ENCODE peak calls at places on chromosomes 3 and 15, in five cellular contexts. W is NCI-H1105; X is nucleus accumbens; V is hepatocyte; M is stimulated activated naive CD4-positive, alpha-beta T cell treated with Interleukin-2 at 50 U/mL for 16 hours. L is an unnamed sample.

GRCh38 chr3:166013073-166013679 is 176.0 kb upstream of the BCHE start:
- DNase-seq in W (peak), X (no peak), V (peak), M (no peak), L (no peak)

GRCh38 chr3:129605593-129606521 is 619 bp downstream of the PLXND1 start:
- DNase-seq in W (peak), X (no peak), V (peak), M (peak), L (peak)

GRCh38 chr15:89416339-89417183 is 79.8 kb downstream of the RHCG start:
- DNase-seq in W (no peak), X (no peak), V (peak), M (peak), L (no peak)

GRCh38 chr3:12869025-12869695 is 27.8 kb upstream of the RPL32 start:
- DNase-seq in W (no peak), X (no peak), V (peak), M (peak), L (no peak)

GRCh38 chr3:14489641-14490040 is 50.5 kb downstream of the GRIP2 start:
- DNase-seq in W (no peak), X (no peak), V (no peak), M (no peak), L (no peak)

GRCh38 chr3:52684184-52684583 is 1.5 kb downstream of the PBRM1 start:
- DNase-seq in W (no peak), X (no peak), V (no peak), M (no peak), L (no peak)

GRCh38 chr3:135779590-135780235 is 185.8 kb upstream of the PPP2R3A start:
- DNase-seq in W (no peak), X (no peak), V (no peak), M (no peak), L (peak)

GRCh38 chr3:50652709-50653108 is 22.0 kb upstream of the DOCK3 start:
- DNase-seq in W (no peak), X (no peak), V (peak), M (peak), L (peak)

GRCh38 chr3:165669967-165670366 is 167.3 kb downstream of the BCHE start:
- DNase-seq in W (no peak), X (no peak), V (no peak), M (no peak), L (no peak)

GRCh38 chr3:136343873-136344281 is 93.7 kb downstream of the PCCB start:
- DNase-seq in W (peak), X (no peak), V (peak), M (no peak), L (no peak)

GRCh38 chr3:17983106-17983505 is 240.7 kb upstream of the TBC1D5 start:
- DNase-seq in W (no peak), X (no peak), V (no peak), M (no peak), L (no peak)

GRCh38 chr15:83714888-83715287 is 61.0 kb downstream of the ADAMTSL3 start:
- DNase-seq in W (no peak), X (no peak), V (no peak), M (no peak), L (no peak)

GRCh38 chr15:80154336-80154735 is 1.5 kb downstream of the FAH start:
- DNase-seq in W (no peak), X (no peak), V (peak), M (no peak), L (peak)

GRCh38 chr3:112546216-112546759 is 15.5 kb downstream of the ATG3 start:
- DNase-seq in W (no peak), X (no peak), V (no peak), M (no peak), L (no peak)

GRCh38 chr3:43770426-43771103 is 79.8 kb downstream of the ABHD5 start:
- DNase-seq in W (no peak), X (no peak), V (peak), M (peak), L (no peak)

GRCh38 chr15:94412979-94413741 is 181.8 kb downstream of the MCTP2 start:
- DNase-seq in W (no peak), X (no peak), V (peak), M (no peak), L (no peak)

GRCh38 chr3:69094467-69095205 is 9.9 kb downstream of the ARL6IP5 start:
- DNase-seq in W (no peak), X (no peak), V (no peak), M (no peak), L (no peak)

GRCh38 chr15:93072440-93073394 is 16.3 kb downstream of the RGMA start:
- DNase-seq in W (peak), X (no peak), V (peak), M (no peak), L (no peak)

GRCh38 chr15:87752250-87752951 is 504.1 kb downstream of the NTRK3 start:
- DNase-seq in W (peak), X (no peak), V (no peak), M (no peak), L (no peak)

GRCh38 chr15:49815937-49816336 is 195.1 kb downstream of the DTWD1 start:
- DNase-seq in W (no peak), X (no peak), V (peak), M (no peak), L (peak)

GRCh38 chr3:195191580-195191979 is 79.4 kb downstream of the XXYLT1 start:
- DNase-seq in W (no peak), X (no peak), V (no peak), M (no peak), L (no peak)

GRCh38 chr15:66253296-66253642 is 281 bp downstream of the MEGF11 start:
- DNase-seq in W (no peak), X (no peak), V (no peak), M (no peak), L (no peak)

GRCh38 chr3:17339233-17339632 is 403.2 kb downstream of the TBC1D5 start:
- DNase-seq in W (peak), X (no peak), V (no peak), M (no peak), L (no peak)

GRCh38 chr3:185153861-185154629 is 1.2 kb upstream of the C3orf70 start:
- DNase-seq in W (no peak), X (peak), V (no peak), M (no peak), L (peak)

L was measured in dorsolateral prefrontal cortex.